ENCODE peak calls at places on chromosomes 5 and 9, in nine cellular contexts. D, M, V, C, T, I, H, P and N are unnamed samples.

GRCh38 chr9:16030513-16031185 is 477.8 kb downstream of the CCDC171 start:
- DNase-seq in T (no peak), M (peak), P (no peak), H (peak), I (peak), C (peak), D (no peak), V (no peak), N (peak)

GRCh38 chr9:114850871-114851270 is 45.0 kb upstream of the TNFSF15 start:
- DNase-seq in P (no peak), M (peak), V (no peak), I (no peak), H (no peak), D (no peak), C (no peak), T (no peak), N (peak)

GRCh38 chr5:175867587-175868347 is 3.6 kb upstream of the CPLX2 start:
- DNase-seq in V (no peak), P (no peak), I (no peak), D (no peak), H (peak), C (no peak), M (peak), T (no peak), N (no peak)

GRCh38 chr5:5932824-5933223 is 445.5 kb downstream of the MED10 start:
- DNase-seq in P (no peak), C (no peak), I (no peak), V (no peak), M (no peak), D (no peak), T (no peak), H (no peak), N (no peak)

GRCh38 chr9:72356019-72356653 is 8.9 kb downstream of the ZFAND5 start:
- DNase-seq in T (no peak), D (no peak), P (no peak), I (no peak), C (no peak), M (no peak), V (no peak), H (peak), N (peak)

GRCh38 chr5:127936439-127936972 is 147.1 kb upstream of the SLC12A2 start:
- DNase-seq in M (peak), V (no peak), C (no peak), T (no peak), H (no peak), I (no peak), P (no peak), D (no peak), N (no peak)

GRCh38 chr5:116557669-116558271 is 16.9 kb downstream of the SEMA6A start:
- DNase-seq in T (no peak), P (no peak), D (no peak), I (no peak), M (peak), C (no peak), H (peak), V (no peak), N (no peak)

GRCh38 chr9:27540537-27540936 is 10.9 kb upstream of the MOB3B start:
- DNase-seq in I (no peak), D (no peak), V (no peak), T (no peak), H (peak), C (no peak), P (no peak), M (peak), N (peak)

GRCh38 chr5:108418172-108418571 is 36.3 kb upstream of the FBXL17 start:
- DNase-seq in T (no peak), I (no peak), V (peak), H (no peak), M (no peak), D (no peak), P (peak), C (no peak), N (no peak)

GRCh38 chr5:34626036-34626435 is 30.1 kb upstream of the RAI14 start:
- DNase-seq in M (peak), C (peak), H (peak), I (no peak), T (no peak), P (no peak), V (no peak), D (no peak), N (peak)

GRCh38 chr5:93092349-93093105 is 488.5 kb downstream of the NR2F1-AS1 start:
- DNase-seq in V (no peak), P (no peak), C (peak), H (peak), M (peak), D (no peak), T (no peak), I (no peak), N (peak)

GRCh38 chr5:16869821-16870796 is 66.0 kb downstream of the MYO10 start:
- DNase-seq in I (no peak), T (no peak), V (no peak), M (peak), D (no peak), C (peak), H (no peak), P (no peak), N (no peak)

GRCh38 chr5:1744393-1745189 is 55.0 kb downstream of the MRPL36 start:
- DNase-seq in V (peak), T (peak), D (no peak), C (no peak), M (no peak), I (no peak), P (no peak), H (no peak), N (no peak)

GRCh38 chr5:28517691-28518090 is 1479.3 kb upstream of the CDH9 start:
- DNase-seq in T (no peak), C (no peak), V (no peak), M (peak), D (no peak), H (peak), I (no peak), P (no peak), N (no peak)

GRCh38 chr9:135415586-135415985 is 64.0 kb upstream of the PPP1R26 start:
- DNase-seq in M (no peak), T (no peak), P (no peak), V (peak), D (no peak), I (no peak), C (no peak), H (no peak), N (no peak)

GRCh38 chr9:23322392-23322791 is 503.6 kb downstream of the ELAVL2 start:
- DNase-seq in D (no peak), P (no peak), H (no peak), M (peak), T (no peak), C (no peak), I (no peak), V (no peak), N (no peak)

GRCh38 chr5:79562351-79563246 is 48.7 kb upstream of the HOMER1 start:
- DNase-seq in H (peak), M (peak), I (no peak), D (no peak), T (no peak), P (no peak), V (no peak), C (no peak), N (peak)

GRCh38 chr5:176639981-176640380 is 7.3 kb upstream of the TSPAN17 start:
- DNase-seq in P (peak), D (no peak), H (no peak), M (no peak), I (no peak), T (no peak), C (no peak), V (peak), N (peak)

GRCh38 chr9:137307255-137308101 is 5.4 kb upstream of the NRARP start:
- DNase-seq in T (peak), C (no peak), M (no peak), H (no peak), D (no peak), I (no peak), V (peak), P (peak), N (no peak)

GRCh38 chr5:179918742-179919486 is 11.2 kb upstream of the TBC1D9B start:
- DNase-seq in C (no peak), H (no peak), P (no peak), D (no peak), I (no peak), M (no peak), V (no peak), T (no peak), N (no peak)

GRCh38 chr5:8663374-8663773 is 794.4 kb downstream of the MTRR start:
- DNase-seq in T (no peak), H (no peak), P (no peak), V (no peak), D (no peak), I (no peak), C (no peak), M (no peak), N (no peak)

GRCh38 chr5:111779260-111780254 is 22.6 kb upstream of the NREP start:
- DNase-seq in V (no peak), T (no peak), M (peak), C (no peak), H (no peak), D (no peak), P (no peak), I (no peak), N (no peak)

GRCh38 chr9:118962426-118962825 is 406.8 kb downstream of the BRINP1 start:
- DNase-seq in M (no peak), D (no peak), C (no peak), H (peak), V (no peak), I (no peak), T (no peak), P (no peak), N (no peak)

GRCh38 chr5:57735754-57736153 is 253.1 kb upstream of the ACTBL2 start:
- DNase-seq in D (no peak), V (no peak), H (peak), M (peak), P (no peak), T (no peak), I (peak), C (peak), N (peak)

GRCh38 chr5:52837068-52837467 is 49.4 kb downstream of the ITGA1 start:
- DNase-seq in V (peak), I (no peak), D (no peak), C (peak), P (no peak), H (peak), M (no peak), T (no peak), N (no peak)

GRCh38 chr9:80797841-80798688 is 891.3 kb downstream of the TLE1 start:
- DNase-seq in P (no peak), I (no peak), T (no peak), H (no peak), M (no peak), V (no peak), D (no peak), C (no peak), N (peak)

GRCh38 chr9:114001794-114002261 is 76.3 kb downstream of the AMBP start:
- DNase-seq in I (no peak), V (peak), C (no peak), H (no peak), M (no peak), T (peak), P (no peak), D (no peak), N (no peak)

GRCh38 chr9:134943836-134944235 is 26.1 kb upstream of the FCN1 start:
- DNase-seq in C (no peak), H (no peak), P (peak), I (no peak), M (no peak), V (no peak), D (no peak), T (no peak), N (no peak)

GRCh38 chr5:116990010-116990409 is 415.4 kb upstream of the SEMA6A start:
- DNase-seq in M (no peak), C (no peak), V (no peak), H (no peak), D (no peak), T (no peak), P (no peak), I (no peak), N (no peak)

GRCh38 chr5:59798862-59799667 is 94.5 kb downstream of the PDE4D start:
- DNase-seq in P (no peak), I (no peak), D (peak), M (peak), V (no peak), H (peak), T (no peak), C (no peak), N (no peak)

GRCh38 chr9:86352440-86353106 is 1.6 kb downstream of the TUT7 start:
- DNase-seq in P (no peak), V (no peak), T (no peak), H (peak), D (no peak), M (no peak), I (no peak), C (no peak), N (no peak)

GRCh38 chr5:84403773-84404172 is 19.1 kb upstream of the EDIL3 start:
- DNase-seq in T (no peak), I (peak), P (no peak), D (no peak), M (peak), C (peak), H (peak), V (no peak), N (peak)

GRCh38 chr9:13113201-13113600 is 166.3 kb downstream of the MPDZ start:
- DNase-seq in V (no peak), D (no peak), P (no peak), C (peak), T (no peak), H (peak), I (no peak), M (peak), N (peak)

GRCh38 chr5:145887976-145888574 is 15.3 kb upstream of the GRXCR2 start:
- DNase-seq in C (peak), H (peak), T (no peak), D (no peak), V (no peak), P (no peak), I (no peak), M (peak), N (peak)

GRCh38 chr9:35940474-35941467 is 17.2 kb downstream of the OR2S2 start:
- DNase-seq in P (no peak), T (no peak), H (no peak), I (no peak), V (no peak), C (no peak), D (peak), M (no peak), N (no peak)

GRCh38 chr9:5698004-5698403 is 69.1 kb downstream of the RIC1 start:
- DNase-seq in H (peak), M (no peak), T (no peak), C (no peak), P (no peak), V (no peak), I (no peak), D (no peak), N (no peak)

GRCh38 chr5:143140492-143141231 is 262.8 kb downstream of the NR3C1 start:
- DNase-seq in C (no peak), D (no peak), T (no peak), P (peak), I (no peak), H (peak), M (peak), V (no peak), N (no peak)

GRCh38 chr5:171272996-171273970 is 35.8 kb upstream of the TLX3 start:
- DNase-seq in T (no peak), C (peak), H (peak), M (peak), P (no peak), D (no peak), V (no peak), I (no peak), N (peak)

GRCh38 chr5:11656940-11657339 is 247.3 kb downstream of the CTNND2 start:
- DNase-seq in I (no peak), T (no peak), V (no peak), D (no peak), P (no peak), M (no peak), C (no peak), H (no peak), N (no peak)

GRCh38 chr9:38016375-38017120 is 52.5 kb downstream of the SHB start:
- DNase-seq in I (no peak), C (peak), M (peak), P (no peak), D (no peak), V (no peak), T (no peak), H (peak), N (peak)

GRCh38 chr5:160899735-160900134 is 47.7 kb upstream of the ATP10B start:
- DNase-seq in M (no peak), V (no peak), C (no peak), H (no peak), T (no peak), P (no peak), I (no peak), D (no peak), N (no peak)
- TF ChIP-seq CTCF in M (no peak), V (no peak), C (no peak), H (no peak), T (no peak), P (no peak), I (no peak), D (no peak), N (no peak)

GRCh38 chr5:33423018-33423630 is 17.6 kb upstream of the TARS1 start:
- DNase-seq in H (peak), D (no peak), V (no peak), M (peak), C (no peak), P (no peak), I (no peak), T (no peak), N (peak)
- TF ChIP-seq CTCF in H (peak), D (peak), V (peak), M (peak), C (peak), P (peak), I (no peak), T (peak), N (peak)

DNA sequence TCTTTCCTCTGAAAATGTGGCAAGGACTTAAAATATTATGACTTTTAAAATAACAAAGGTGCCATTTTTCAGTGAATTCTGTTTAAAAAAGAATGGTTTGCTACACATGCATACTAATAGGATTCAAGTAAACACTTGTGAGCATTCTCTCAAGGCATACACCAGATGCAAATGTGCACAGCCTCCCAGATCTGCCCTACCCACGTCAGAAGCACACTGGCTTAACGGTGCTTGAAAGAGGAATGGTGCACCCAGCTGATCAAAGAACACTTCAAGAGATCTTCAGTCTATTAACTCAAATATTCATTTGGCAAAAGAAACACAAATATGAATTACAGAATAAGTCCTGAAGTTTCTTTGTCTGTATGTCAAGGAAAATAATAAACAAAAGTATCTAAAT is 15.8 kb downstream of the GABRB2 start:
- DNase-seq in P (no peak), D (no peak), M (no peak), H (no peak), T (no peak), I (no peak), V (no peak), C (no peak), N (no peak)
- TF ChIP-seq CTCF in P (no peak), D (no peak), M (no peak), H (no peak), T (no peak), I (no peak), V (no peak), C (no peak), N (no peak)

GRCh38 chr9:121914017-121914595 is 179.0 kb downstream of the TTLL11 start:
- DNase-seq in P (no peak), C (no peak), T (no peak), V (no peak), M (no peak), I (no peak), H (no peak), D (no peak), N (no peak)
- TF ChIP-seq CTCF in P (no peak), C (no peak), T (no peak), V (no peak), M (no peak), I (no peak), H (no peak), D (no peak), N (no peak)

GRCh38 chr9:110317921-110318320 is 19.7 kb downstream of the TXNDC8 start:
- DNase-seq in T (no peak), M (no peak), D (no peak), V (no peak), H (no peak), I (no peak), C (no peak), P (no peak), N (no peak)
- TF ChIP-seq CTCF in T (no peak), M (no peak), D (no peak), V (no peak), H (no peak), I (no peak), C (no peak), P (no peak), N (no peak)

GRCh38 chr9:131513177-131513576 is 10.5 kb downstream of the POMT1 start:
- DNase-seq in P (no peak), M (no peak), V (no peak), I (no peak), D (no peak), T (no peak), C (no peak), H (no peak), N (no peak)

GRCh38 chr9:131517761-131518190 is 13.3 kb downstream of the UCK1 start:
- DNase-seq in I (no peak), C (no peak), M (no peak), P (peak), H (no peak), V (no peak), T (no peak), D (no peak), N (no peak)

GRCh38 chr9:131516930-131517329 is 14.1 kb downstream of the UCK1 start:
- DNase-seq in D (no peak), M (no peak), H (no peak), P (peak), I (no peak), C (no peak), T (no peak), V (no peak), N (no peak)

GRCh38 chr9:131518553-131518952 is 12.5 kb downstream of the UCK1 start:
- DNase-seq in H (no peak), T (no peak), P (no peak), M (no peak), I (no peak), V (no peak), C (no peak), D (no peak), N (no peak)

GRCh38 chr9:131516274-131516565 is 13.5 kb downstream of the POMT1 start:
- DNase-seq in H (no peak), T (no peak), I (no peak), C (no peak), V (no peak), P (no peak), D (no peak), M (no peak), N (no peak)
- TF ChIP-seq CTCF in H (no peak), T (no peak), I (no peak), C (no peak), V (no peak), P (no peak), D (no peak), M (no peak), N (no peak)

GRCh38 chr5:151743535-151743934 is 14.9 kb downstream of the ATOX1 start:
- DNase-seq in D (no peak), C (no peak), V (no peak), T (no peak), I (no peak), M (no peak), H (no peak), P (no peak), N (peak)
- TF ChIP-seq CTCF in D (no peak), C (peak), V (no peak), T (no peak), I (no peak), M (no peak), H (no peak), P (no peak), N (peak)

GRCh38 chr9:133727876-133728441 is 10.2 kb downstream of the SARDH start:
- DNase-seq in M (no peak), D (no peak), C (no peak), I (no peak), H (no peak), T (peak), V (peak), P (peak), N (no peak)
- TF ChIP-seq CTCF in M (no peak), D (no peak), C (no peak), I (no peak), H (no peak), T (no peak), V (no peak), P (no peak), N (no peak)

GRCh38 chr5:2903451-2904395 is 152.2 kb upstream of the IRX2 start:
- DNase-seq in C (no peak), T (no peak), V (peak), P (no peak), M (no peak), H (no peak), D (no peak), I (no peak), N (no peak)
- TF ChIP-seq CTCF in C (no peak), T (no peak), V (no peak), P (no peak), M (no peak), H (no peak), D (no peak), I (no peak), N (no peak)